ENCODE peak calls at places on chromosome 7, in four cellular contexts. E is activated naive CD4-positive, alpha-beta T cell treated with anti-CD3 and anti-CD28 coated beads, Interleukin-2, amount 50 U/mL, for 16 hours; A is heart right ventricle; S is left lung. B is an unnamed sample.

GRCh38 chr7:7201583-7202374 is 19.4 kb downstream of the C1GALT1 start:
- DNase-seq in A (no peak), E (peak), S (peak), B (no peak)

GRCh38 chr7:122269241-122269640 is 35.3 kb downstream of the FEZF1 start:
- DNase-seq in E (no peak), S (no peak), A (no peak), B (no peak)

GRCh38 chr7:2024227-2024918 is 208.4 kb downstream of the MAD1L1 start:
- DNase-seq in A (peak), E (peak), S (peak), B (no peak)

GRCh38 chr7:143295870-143296269 is 7.7 kb downstream of the CASP2 start:
- DNase-seq in A (no peak), E (no peak), S (no peak), B (no peak)

GRCh38 chr7:100380180-100380579 is 6.9 kb downstream of the PILRA start:
- DNase-seq in A (no peak), S (no peak), E (no peak), B (no peak)

GRCh38 chr7:151243411-151244155 is 4.9 kb downstream of the SMARCD3 start:
- DNase-seq in S (no peak), A (no peak), E (peak), B (no peak)

GRCh38 chr7:25360471-25360870 is 132.2 kb upstream of the NPVF start:
- DNase-seq in A (no peak), S (no peak), E (no peak), B (no peak)

GRCh38 chr7:108736266-108736891 is 166.7 kb downstream of the DNAJB9 start:
- DNase-seq in S (no peak), A (no peak), E (no peak), B (no peak)

GRCh38 chr7:154451480-154452457 is 399.6 kb downstream of the DPP6 start:
- DNase-seq in S (no peak), A (no peak), E (no peak), B (no peak)

GRCh38 chr7:877312-878232 is 1.2 kb downstream of the GET4 start:
- DNase-seq in E (no peak), A (no peak), S (peak), B (no peak)

GRCh38 chr7:22801907-22802306 is 20.7 kb downstream of the TOMM7 start:
- DNase-seq in S (no peak), A (no peak), E (no peak), B (no peak)

GRCh38 chr7:80259-81236 is 111.8 kb upstream of the FAM20C start:
- DNase-seq in A (no peak), S (peak), E (no peak), B (peak)

GRCh38 chr7:129218514-129219036 is 6.3 kb upstream of the AHCYL2 start:
- DNase-seq in S (peak), E (peak), A (peak), B (peak)

GRCh38 chr7:53604201-53604600 is 568.8 kb downstream of the POM121L12 start:
- DNase-seq in S (no peak), E (no peak), A (no peak), B (no peak)

GRCh38 chr7:50362142-50362541 is 57.6 kb downstream of the IKZF1 start:
- DNase-seq in A (no peak), S (no peak), E (no peak), B (no peak)

GRCh38 chr7:12851841-12852240 is 164.4 kb downstream of the ARL4A start:
- DNase-seq in E (no peak), A (no peak), S (no peak), B (no peak)

GRCh38 chr7:67462781-67463191 is 466.2 kb downstream of the TYW1 start:
- DNase-seq in E (no peak), S (peak), A (no peak), B (no peak)

GRCh38 chr7:106947244-106947728 is 82.2 kb downstream of the PIK3CG start:
- DNase-seq in E (peak), A (no peak), S (no peak), B (no peak)

GRCh38 chr7:130022623-130023175 is 28.5 kb downstream of the ZC3HC1 start:
- DNase-seq in S (no peak), E (no peak), A (no peak), B (no peak)

GRCh38 chr7:55254242-55254595 is 110.9 kb upstream of the LANCL2 start:
- DNase-seq in E (no peak), A (no peak), S (no peak), B (no peak)

GRCh38 chr7:39130740-39131538 is 153.2 kb downstream of the POU6F2 start:
- DNase-seq in E (no peak), A (no peak), S (peak), B (no peak)

GRCh38 chr7:136133491-136133990 is 156.4 kb upstream of the MTPN start:
- DNase-seq in S (no peak), E (no peak), A (no peak), B (no peak)

GRCh38 chr7:43838201-43838659 is 31.1 kb downstream of the MRPS24 start:
- DNase-seq in E (no peak), S (no peak), A (no peak), B (no peak)

GRCh38 chr7:2138146-2138765 is 94.5 kb downstream of the MAD1L1 start:
- DNase-seq in A (peak), S (no peak), E (peak), B (no peak)

GRCh38 chr7:34823650-34824258 is 165.7 kb downstream of the NPSR1 start:
- DNase-seq in S (no peak), E (peak), A (peak), B (peak)

GRCh38 chr7:77904252-77904651 is 105.7 kb downstream of the PHTF2 start:
- DNase-seq in S (no peak), E (no peak), A (no peak), B (no peak)

GRCh38 chr7:151366872-151367207 is 25.2 kb downstream of the NUB1 start:
- DNase-seq in S (no peak), E (no peak), A (no peak), B (no peak)

GRCh38 chr7:124723012-124723411 is 42.6 kb downstream of the GPR37 start:
- DNase-seq in S (no peak), A (no peak), E (no peak), B (no peak)

GRCh38 chr7:21869785-21870402 is 75.8 kb downstream of the CDCA7L start:
- DNase-seq in E (no peak), A (no peak), S (no peak), B (no peak)

GRCh38 chr7:105325225-105325904 is 63.4 kb downstream of the SRPK2 start:
- DNase-seq in E (no peak), S (no peak), A (no peak), B (no peak)

GRCh38 chr7:11474902-11475585 is 357.0 kb downstream of the THSD7A start:
- DNase-seq in S (no peak), E (no peak), A (no peak), B (no peak)

GRCh38 chr7:132145466-132145865 is 430.8 kb downstream of the PLXNA4 start:
- DNase-seq in E (no peak), S (no peak), A (no peak), B (no peak)

GRCh38 chr7:71348751-71349415 is 216.9 kb downstream of the GALNT17 start:
- DNase-seq in S (no peak), E (no peak), A (no peak), B (no peak)

GRCh38 chr7:129307592-129307991 is 82.8 kb downstream of the AHCYL2 start:
- DNase-seq in A (no peak), E (no peak), S (no peak), B (no peak)